ENCODE peak calls at places on chromosomes 11 and 22, in four cellular contexts. One of them, this sample, is unnamed.

GRCh38 chr22:41690476-41690875 is 1.8 kb upstream of the SNU13 start:
- DNase-seq in AG10803: no peak
- DNase-seq in OCI-LY7: no peak
- DNase-seq in stimulated activated CD4-positive, alpha-beta T cell treated with anti-CD3 and anti-CD28 coated beads, Interleukin-12 subunit alpha, Interleukin-12 subunit beta, amount 100 ng/mL, for 48 hours: no peak
- DNase-seq in this sample: no peak

GRCh38 chr11:130527648-130528300 is 79.3 kb downstream of the ADAMTS15 start:
- DNase-seq in OCI-LY7: no peak
- DNase-seq in stimulated activated CD4-positive, alpha-beta T cell treated with anti-CD3 and anti-CD28 coated beads, Interleukin-12 subunit alpha, Interleukin-12 subunit beta, amount 100 ng/mL, for 48 hours: no peak
- DNase-seq in AG10803: peak; percentile 32
- DNase-seq in this sample: peak; percentile 72

GRCh38 chr11:78425436-78425835 is 7.8 kb upstream of the GAB2 start:
- DNase-seq in stimulated activated CD4-positive, alpha-beta T cell treated with anti-CD3 and anti-CD28 coated beads, Interleukin-12 subunit alpha, Interleukin-12 subunit beta, amount 100 ng/mL, for 48 hours: no peak
- DNase-seq in OCI-LY7: no peak
- DNase-seq in AG10803: no peak
- DNase-seq in this sample: no peak

GRCh38 chr11:34669458-34669857 is 48.6 kb downstream of the EHF start:
- DNase-seq in stimulated activated CD4-positive, alpha-beta T cell treated with anti-CD3 and anti-CD28 coated beads, Interleukin-12 subunit alpha, Interleukin-12 subunit beta, amount 100 ng/mL, for 48 hours: no peak
- DNase-seq in OCI-LY7: no peak
- DNase-seq in AG10803: no peak
- DNase-seq in this sample: no peak

GRCh38 chr11:119169272-119169719 is 771 bp downstream of the NLRX1 start:
- DNase-seq in AG10803: peak; percentile 39
- DNase-seq in OCI-LY7: peak; percentile 32
- DNase-seq in stimulated activated CD4-positive, alpha-beta T cell treated with anti-CD3 and anti-CD28 coated beads, Interleukin-12 subunit alpha, Interleukin-12 subunit beta, amount 100 ng/mL, for 48 hours: peak; percentile 39
- DNase-seq in this sample: peak; percentile 45

GRCh38 chr11:19259487-19260345 is 19.0 kb upstream of the E2F8 start:
- DNase-seq in stimulated activated CD4-positive, alpha-beta T cell treated with anti-CD3 and anti-CD28 coated beads, Interleukin-12 subunit alpha, Interleukin-12 subunit beta, amount 100 ng/mL, for 48 hours: peak; percentile 44
- DNase-seq in AG10803: peak; percentile 57
- DNase-seq in OCI-LY7: peak; percentile 70
- DNase-seq in this sample: peak; percentile 53

GRCh38 chr11:44566952-44567875 is 1.8 kb downstream of the CD82 start:
- DNase-seq in stimulated activated CD4-positive, alpha-beta T cell treated with anti-CD3 and anti-CD28 coated beads, Interleukin-12 subunit alpha, Interleukin-12 subunit beta, amount 100 ng/mL, for 48 hours: no peak
- DNase-seq in AG10803: no peak
- DNase-seq in OCI-LY7: no peak
- DNase-seq in this sample: no peak

GRCh38 chr22:29330753-29331152 is 15.3 kb upstream of the RASL10A start:
- DNase-seq in stimulated activated CD4-positive, alpha-beta T cell treated with anti-CD3 and anti-CD28 coated beads, Interleukin-12 subunit alpha, Interleukin-12 subunit beta, amount 100 ng/mL, for 48 hours: no peak
- DNase-seq in OCI-LY7: no peak
- DNase-seq in AG10803: peak; percentile 46
- DNase-seq in this sample: peak; percentile 91

GRCh38 chr11:4826425-4826824 is 5.3 kb downstream of the OR51F2 start:
- DNase-seq in OCI-LY7: no peak
- DNase-seq in AG10803: peak; percentile 3
- DNase-seq in stimulated activated CD4-positive, alpha-beta T cell treated with anti-CD3 and anti-CD28 coated beads, Interleukin-12 subunit alpha, Interleukin-12 subunit beta, amount 100 ng/mL, for 48 hours: no peak
- DNase-seq in this sample: no peak

GRCh38 chr11:13761712-13762111 is 93.2 kb downstream of the FAR1 start:
- DNase-seq in AG10803: peak; percentile 54
- DNase-seq in stimulated activated CD4-positive, alpha-beta T cell treated with anti-CD3 and anti-CD28 coated beads, Interleukin-12 subunit alpha, Interleukin-12 subunit beta, amount 100 ng/mL, for 48 hours: no peak
- DNase-seq in OCI-LY7: no peak
- DNase-seq in this sample: peak; percentile 75

GRCh38 chr22:25853078-25853477 is 111.1 kb downstream of the MYO18B start:
- DNase-seq in stimulated activated CD4-positive, alpha-beta T cell treated with anti-CD3 and anti-CD28 coated beads, Interleukin-12 subunit alpha, Interleukin-12 subunit beta, amount 100 ng/mL, for 48 hours: no peak
- DNase-seq in AG10803: peak; percentile 6
- DNase-seq in OCI-LY7: no peak
- DNase-seq in this sample: no peak

GRCh38 chr11:118619444-118620205 is 12.2 kb downstream of the PHLDB1 start:
- DNase-seq in stimulated activated CD4-positive, alpha-beta T cell treated with anti-CD3 and anti-CD28 coated beads, Interleukin-12 subunit alpha, Interleukin-12 subunit beta, amount 100 ng/mL, for 48 hours: no peak
- DNase-seq in OCI-LY7: no peak
- DNase-seq in AG10803: peak; percentile 94
- DNase-seq in this sample: peak; percentile 96

GRCh38 chr11:104619751-104620150 is 278.5 kb downstream of the CASP12 start:
- DNase-seq in OCI-LY7: no peak
- DNase-seq in AG10803: no peak
- DNase-seq in stimulated activated CD4-positive, alpha-beta T cell treated with anti-CD3 and anti-CD28 coated beads, Interleukin-12 subunit alpha, Interleukin-12 subunit beta, amount 100 ng/mL, for 48 hours: no peak
- DNase-seq in this sample: no peak

GRCh38 chr22:40024201-40025061 is 29.7 kb downstream of the FAM83F start:
- DNase-seq in AG10803: peak; percentile 55
- DNase-seq in stimulated activated CD4-positive, alpha-beta T cell treated with anti-CD3 and anti-CD28 coated beads, Interleukin-12 subunit alpha, Interleukin-12 subunit beta, amount 100 ng/mL, for 48 hours: peak; percentile 38
- DNase-seq in OCI-LY7: peak; percentile 82
- DNase-seq in this sample: peak; percentile 66

GRCh38 chr22:38228873-38229740 is 27.3 kb downstream of the MAFF start:
- DNase-seq in AG10803: peak; percentile 72
- DNase-seq in OCI-LY7: no peak
- DNase-seq in stimulated activated CD4-positive, alpha-beta T cell treated with anti-CD3 and anti-CD28 coated beads, Interleukin-12 subunit alpha, Interleukin-12 subunit beta, amount 100 ng/mL, for 48 hours: no peak
- DNase-seq in this sample: peak; percentile 58

GRCh38 chr11:125990244-125990643 is 44.4 kb downstream of the VSIG10L2 start:
- DNase-seq in OCI-LY7: no peak
- DNase-seq in AG10803: peak; percentile 43
- DNase-seq in stimulated activated CD4-positive, alpha-beta T cell treated with anti-CD3 and anti-CD28 coated beads, Interleukin-12 subunit alpha, Interleukin-12 subunit beta, amount 100 ng/mL, for 48 hours: peak; percentile 3
- DNase-seq in this sample: peak; percentile 1

GRCh38 chr22:47193606-47194316 is 431.3 kb downstream of the TBC1D22A start:
- DNase-seq in OCI-LY7: no peak
- DNase-seq in stimulated activated CD4-positive, alpha-beta T cell treated with anti-CD3 and anti-CD28 coated beads, Interleukin-12 subunit alpha, Interleukin-12 subunit beta, amount 100 ng/mL, for 48 hours: no peak
- DNase-seq in AG10803: no peak
- DNase-seq in this sample: no peak

GRCh38 chr11:61541568-61541967 is 33.0 kb downstream of the LRRC10B start:
- DNase-seq in OCI-LY7: peak; percentile 9
- DNase-seq in stimulated activated CD4-positive, alpha-beta T cell treated with anti-CD3 and anti-CD28 coated beads, Interleukin-12 subunit alpha, Interleukin-12 subunit beta, amount 100 ng/mL, for 48 hours: no peak
- DNase-seq in AG10803: peak; percentile 38
- DNase-seq in this sample: peak; percentile 49

GRCh38 chr22:44299124-44299523 is 13.6 kb downstream of the SHISAL1 start:
- DNase-seq in AG10803: no peak
- DNase-seq in stimulated activated CD4-positive, alpha-beta T cell treated with anti-CD3 and anti-CD28 coated beads, Interleukin-12 subunit alpha, Interleukin-12 subunit beta, amount 100 ng/mL, for 48 hours: no peak
- DNase-seq in OCI-LY7: no peak
- DNase-seq in this sample: no peak